ENCODE peak calls at places on chromosomes 16 and 17, in six cellular contexts. Q is stimulated activated CD4-positive, alpha-beta T cell treated with anti-CD3 and anti-CD28 coated beads, Interleukin-4, amount 100 ng/mL, for 48 hours; N is HTR-8/SVneo; I is NCI-H187; Y is activated CD4-positive, alpha-beta T cell treated with anti-CD3 and anti-CD28 coated beads, Interleukin-2, amount 10 ng/mL, durations not matched to agents 7 days and 5 days; L is effector memory CD4-positive, alpha-beta T cell. F is an unnamed sample.

GRCh38 chr17:55348749-55349354 is 72.8 kb downstream of the MMD start:
- DNase-seq in Y (peak; percentile 48), N (peak; percentile 49), Q (peak; percentile 8), L (peak; percentile 29), I (no peak), F (peak; percentile 38)

GRCh38 chr16:9408297-9408696 is 316.9 kb downstream of the HAPSTR1 start:
- DNase-seq in I (no peak), N (no peak), Q (no peak), L (no peak), Y (no peak), F (no peak)

GRCh38 chr17:41678411-41678906 is 10.2 kb upstream of the EIF1 start:
- DNase-seq in Y (no peak), I (no peak), Q (no peak), N (no peak), L (no peak), F (no peak)

GRCh38 chr17:56441331-56441730 is 152.2 kb upstream of the NOG start:
- DNase-seq in Q (no peak), L (no peak), I (no peak), N (peak; percentile 69), Y (no peak), F (no peak)

GRCh38 chr16:79089735-79090284 is 510.7 kb downstream of the MAF start:
- DNase-seq in N (no peak), L (peak; percentile 25), Y (peak; percentile 76), I (no peak), Q (no peak), F (no peak)

GRCh38 chr17:76166168-76166567 is 25.1 kb upstream of the FOXJ1 start:
- DNase-seq in Y (no peak), I (no peak), L (no peak), Q (no peak), N (no peak), F (no peak)

GRCh38 chr17:4208228-4208627 is 55.6 kb downstream of the ANKFY1 start:
- DNase-seq in L (no peak), Q (no peak), I (no peak), Y (no peak), N (no peak), F (no peak)

GRCh38 chr16:81592353-81592866 is 147.8 kb downstream of the CMIP start:
- DNase-seq in I (no peak), L (no peak), Q (no peak), Y (no peak), N (no peak), F (no peak)

GRCh38 chr16:12678983-12679382 is 124.7 kb downstream of the CPPED1 start:
- DNase-seq in I (no peak), L (no peak), N (no peak), Q (no peak), Y (no peak), F (no peak)

GRCh38 chr16:11356573-11357331 is 11.5 kb downstream of the RMI2 start:
- DNase-seq in I (no peak), N (peak; percentile 64), Q (peak; percentile 53), Y (peak; percentile 59), L (peak; percentile 39), F (peak; percentile 61)

F was measured in tibial nerve.